ENCODE peak calls at places on chromosome 15, in six cellular contexts. One of them, this sample, is unnamed.

GRCh38 chr15:59492389-59493377 is 54.7 kb downstream of the FAM81A start:
- DNase-seq in endothelial cell of umbilical vein: peak
- DNase-seq in epithelial cell of esophagus: peak
- DNase-seq in WERI-Rb-1: peak
- DNase-seq in SK-N-SH: peak
- DNase-seq in pancreas: peak
- DNase-seq in this sample: peak

GRCh38 chr15:99536422-99537033 is 29.3 kb upstream of the MEF2A start:
- DNase-seq in SK-N-SH: no peak
- DNase-seq in pancreas: peak
- DNase-seq in WERI-Rb-1: no peak
- DNase-seq in endothelial cell of umbilical vein: peak
- DNase-seq in epithelial cell of esophagus: peak
- DNase-seq in this sample: no peak

GRCh38 chr15:60385620-60386552 is 11.9 kb downstream of the ANXA2 start:
- DNase-seq in epithelial cell of esophagus: peak
- DNase-seq in pancreas: no peak
- DNase-seq in WERI-Rb-1: no peak
- DNase-seq in endothelial cell of umbilical vein: no peak
- DNase-seq in SK-N-SH: no peak
- DNase-seq in this sample: peak

GRCh38 chr15:71651750-71652186 is 158.6 kb upstream of the NR2E3 start:
- DNase-seq in WERI-Rb-1: peak
- DNase-seq in endothelial cell of umbilical vein: peak
- DNase-seq in epithelial cell of esophagus: peak
- DNase-seq in SK-N-SH: no peak
- DNase-seq in pancreas: peak
- DNase-seq in this sample: peak

GRCh38 chr15:85667491-85668424 is 127.0 kb downstream of the KLHL25 start:
- DNase-seq in endothelial cell of umbilical vein: peak
- DNase-seq in epithelial cell of esophagus: peak
- DNase-seq in pancreas: peak
- DNase-seq in WERI-Rb-1: no peak
- DNase-seq in SK-N-SH: no peak
- DNase-seq in this sample: no peak

GRCh38 chr15:74817370-74817737 is 4.7 kb downstream of the LMAN1L start:
- DNase-seq in WERI-Rb-1: peak
- DNase-seq in SK-N-SH: peak
- DNase-seq in epithelial cell of esophagus: peak
- DNase-seq in pancreas: no peak
- DNase-seq in endothelial cell of umbilical vein: peak
- DNase-seq in this sample: peak

GRCh38 chr15:71154607-71155200 is 39.4 kb downstream of the THSD4 start:
- DNase-seq in endothelial cell of umbilical vein: no peak
- DNase-seq in SK-N-SH: no peak
- DNase-seq in pancreas: no peak
- DNase-seq in epithelial cell of esophagus: no peak
- DNase-seq in WERI-Rb-1: no peak
- DNase-seq in this sample: no peak

GRCh38 chr15:99441427-99441766 is 124.4 kb upstream of the MEF2A start:
- DNase-seq in SK-N-SH: peak
- DNase-seq in pancreas: no peak
- DNase-seq in endothelial cell of umbilical vein: no peak
- DNase-seq in WERI-Rb-1: no peak
- DNase-seq in epithelial cell of esophagus: no peak
- DNase-seq in this sample: no peak

GRCh38 chr15:76391847-76392246 is 55.3 kb downstream of the ISL2 start:
- DNase-seq in WERI-Rb-1: no peak
- DNase-seq in pancreas: no peak
- DNase-seq in SK-N-SH: no peak
- DNase-seq in epithelial cell of esophagus: no peak
- DNase-seq in endothelial cell of umbilical vein: no peak
- DNase-seq in this sample: no peak

GRCh38 chr15:57263520-57263919 is 112.8 kb upstream of the CGNL1 start:
- DNase-seq in WERI-Rb-1: no peak
- DNase-seq in endothelial cell of umbilical vein: no peak
- DNase-seq in pancreas: no peak
- DNase-seq in SK-N-SH: no peak
- DNase-seq in epithelial cell of esophagus: no peak
- DNase-seq in this sample: no peak

GRCh38 chr15:85411992-85412538 is 31.7 kb downstream of the AKAP13 start:
- DNase-seq in WERI-Rb-1: no peak
- DNase-seq in SK-N-SH: no peak
- DNase-seq in epithelial cell of esophagus: peak
- DNase-seq in endothelial cell of umbilical vein: no peak
- DNase-seq in pancreas: no peak
- DNase-seq in this sample: no peak

GRCh38 chr15:25234831-25235230 is 204.0 kb downstream of the UBE3A start:
- DNase-seq in WERI-Rb-1: no peak
- DNase-seq in SK-N-SH: no peak
- DNase-seq in endothelial cell of umbilical vein: no peak
- DNase-seq in pancreas: no peak
- DNase-seq in epithelial cell of esophagus: no peak
- DNase-seq in this sample: no peak

GRCh38 chr15:58066042-58066867 is 744 bp upstream of the ALDH1A2 start:
- DNase-seq in epithelial cell of esophagus: peak
- DNase-seq in endothelial cell of umbilical vein: peak
- DNase-seq in SK-N-SH: peak
- DNase-seq in pancreas: peak
- DNase-seq in WERI-Rb-1: peak
- DNase-seq in this sample: peak

GRCh38 chr15:75456710-75457109 is 5.2 kb upstream of the SIN3A start:
- DNase-seq in WERI-Rb-1: no peak
- DNase-seq in SK-N-SH: no peak
- DNase-seq in endothelial cell of umbilical vein: no peak
- DNase-seq in pancreas: no peak
- DNase-seq in epithelial cell of esophagus: peak
- DNase-seq in this sample: no peak

GRCh38 chr15:75002398-75002797 is 7.0 kb downstream of the SCAMP5 start:
- DNase-seq in SK-N-SH: peak
- DNase-seq in epithelial cell of esophagus: no peak
- DNase-seq in pancreas: no peak
- DNase-seq in endothelial cell of umbilical vein: no peak
- DNase-seq in WERI-Rb-1: no peak
- DNase-seq in this sample: no peak

GRCh38 chr15:72042054-72042453 is 75.9 kb downstream of the MYO9A start:
- DNase-seq in epithelial cell of esophagus: peak
- DNase-seq in WERI-Rb-1: no peak
- DNase-seq in endothelial cell of umbilical vein: no peak
- DNase-seq in SK-N-SH: no peak
- DNase-seq in pancreas: no peak
- DNase-seq in this sample: no peak

DNA sequence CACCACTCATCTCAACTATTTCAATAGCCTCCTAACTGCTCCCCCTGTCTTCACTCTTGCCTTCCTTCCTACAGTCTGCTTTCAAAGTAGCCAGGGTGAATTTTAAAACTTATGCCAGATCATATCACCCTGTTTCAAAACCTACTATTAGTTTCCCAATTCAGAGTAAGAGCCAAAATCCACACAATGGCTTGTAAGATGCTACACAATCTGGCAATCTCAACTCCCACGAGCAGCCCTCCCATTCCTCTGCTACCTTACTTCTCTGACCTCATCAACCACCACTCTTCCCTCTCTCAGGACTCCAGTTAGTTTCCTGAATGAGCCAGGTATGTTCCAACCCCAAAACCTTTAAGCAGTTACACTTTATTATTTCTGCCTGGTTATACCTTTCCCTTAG is 62.5 kb downstream of the VPS13C start:
- DNase-seq in endothelial cell of umbilical vein: no peak
- DNase-seq in SK-N-SH: no peak
- DNase-seq in pancreas: no peak
- DNase-seq in WERI-Rb-1: no peak
- DNase-seq in epithelial cell of esophagus: no peak
- DNase-seq in this sample: no peak
- TF ChIP-seq CTCF in endothelial cell of umbilical vein: no peak
- TF ChIP-seq CTCF in SK-N-SH: no peak
- TF ChIP-seq CTCF in pancreas: no peak
- TF ChIP-seq CTCF in WERI-Rb-1: no peak
- TF ChIP-seq CTCF in epithelial cell of esophagus: no peak
- TF ChIP-seq CTCF in this sample: no peak

DNA sequence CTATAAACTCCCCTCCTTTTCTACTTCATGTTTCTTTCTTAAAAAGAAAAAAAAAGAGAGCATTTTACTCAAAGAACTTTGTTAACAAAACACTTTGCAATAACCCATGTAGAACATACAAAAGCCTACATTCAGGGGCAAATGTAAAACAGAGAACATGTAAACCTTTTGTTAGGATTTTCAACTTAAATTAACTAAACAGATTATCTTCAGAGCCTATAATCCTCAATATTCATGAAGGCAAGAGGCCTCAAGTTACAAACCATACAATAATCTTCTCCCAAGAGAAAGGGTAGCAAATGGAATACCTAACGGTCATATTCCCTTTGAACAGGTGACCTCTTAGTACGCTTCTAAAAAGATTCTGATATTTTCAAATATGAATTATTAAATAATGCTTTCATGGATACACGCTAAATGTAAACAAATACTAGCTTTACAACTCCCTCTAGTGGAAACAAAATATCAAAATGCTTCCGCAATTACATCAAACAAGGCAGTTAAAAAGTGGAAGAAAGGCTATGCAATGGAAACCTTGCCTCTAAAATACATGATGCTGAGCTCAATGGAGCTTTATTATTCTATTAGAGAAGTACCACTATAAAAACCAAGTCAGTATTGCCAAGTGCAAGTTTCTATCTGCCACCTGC is 9.9 kb downstream of the CEP152 start:
- DNase-seq in epithelial cell of esophagus: peak
- DNase-seq in endothelial cell of umbilical vein: peak
- DNase-seq in SK-N-SH: peak
- DNase-seq in WERI-Rb-1: no peak
- DNase-seq in pancreas: no peak
- DNase-seq in this sample: no peak
- TF ChIP-seq CTCF in epithelial cell of esophagus: peak
- TF ChIP-seq CTCF in endothelial cell of umbilical vein: peak
- TF ChIP-seq CTCF in SK-N-SH: peak
- TF ChIP-seq CTCF in WERI-Rb-1: no peak
- TF ChIP-seq CTCF in pancreas: peak
- TF ChIP-seq CTCF in this sample: peak

DNA sequence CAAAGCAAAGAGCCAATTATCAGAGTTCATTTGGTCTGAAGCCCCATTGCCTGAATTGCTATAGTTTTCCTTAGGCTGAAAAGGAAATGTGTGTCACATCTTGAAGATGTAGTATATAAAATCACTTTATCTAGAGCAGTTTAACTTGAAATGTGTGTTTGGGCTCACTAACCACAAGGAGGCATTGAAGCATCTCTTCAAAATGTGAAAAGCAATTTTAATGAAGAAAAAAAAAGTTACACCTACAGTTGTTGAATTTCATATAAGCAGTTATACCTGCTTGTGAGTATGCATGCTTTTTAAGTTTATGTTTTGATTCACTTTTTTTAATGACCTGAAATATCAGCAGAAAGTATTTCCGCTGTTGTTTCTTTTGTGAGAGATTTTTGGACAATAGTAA is 129.3 kb downstream of the IQCH start:
- DNase-seq in WERI-Rb-1: no peak
- DNase-seq in SK-N-SH: no peak
- DNase-seq in endothelial cell of umbilical vein: no peak
- DNase-seq in epithelial cell of esophagus: peak
- DNase-seq in pancreas: no peak
- DNase-seq in this sample: no peak
- TF ChIP-seq CTCF in WERI-Rb-1: no peak
- TF ChIP-seq CTCF in SK-N-SH: peak
- TF ChIP-seq CTCF in endothelial cell of umbilical vein: no peak
- TF ChIP-seq CTCF in epithelial cell of esophagus: no peak
- TF ChIP-seq CTCF in pancreas: no peak
- TF ChIP-seq CTCF in this sample: peak

GRCh38 chr15:30033211-30033610 is 49.5 kb upstream of the GOLGA8J start:
- DNase-seq in endothelial cell of umbilical vein: no peak
- DNase-seq in pancreas: no peak
- DNase-seq in SK-N-SH: no peak
- DNase-seq in epithelial cell of esophagus: no peak
- DNase-seq in WERI-Rb-1: no peak
- DNase-seq in this sample: no peak
- TF ChIP-seq CTCF in endothelial cell of umbilical vein: no peak
- TF ChIP-seq CTCF in pancreas: no peak
- TF ChIP-seq CTCF in SK-N-SH: no peak
- TF ChIP-seq CTCF in epithelial cell of esophagus: no peak
- TF ChIP-seq CTCF in WERI-Rb-1: no peak
- TF ChIP-seq CTCF in this sample: no peak

GRCh38 chr15:48300038-48300437 is 31.2 kb upstream of the DUT start:
- DNase-seq in pancreas: no peak
- DNase-seq in WERI-Rb-1: no peak
- DNase-seq in endothelial cell of umbilical vein: no peak
- DNase-seq in epithelial cell of esophagus: no peak
- DNase-seq in SK-N-SH: no peak
- DNase-seq in this sample: no peak
- TF ChIP-seq CTCF in pancreas: no peak
- TF ChIP-seq CTCF in WERI-Rb-1: no peak
- TF ChIP-seq CTCF in endothelial cell of umbilical vein: no peak
- TF ChIP-seq CTCF in epithelial cell of esophagus: no peak
- TF ChIP-seq CTCF in SK-N-SH: no peak
- TF ChIP-seq CTCF in this sample: no peak

This sample was measured in prostate gland.